ENCODE peak calls at places on chromosomes 5 and 9, in nine cellular contexts. One of them, this sample, is unnamed.

GRCh38 chr9:15308511-15308910 is 1.5 kb upstream of the TTC39B start:
- DNase-seq in WTC11: no peak
- DNase-seq in activated naive CD8-positive, alpha-beta T cell treated with anti-CD3 and anti-CD28 coated beads for 36 hours: no peak
- DNase-seq in activated CD8-positive, alpha-beta memory T cell treated with anti-CD3 and anti-CD28 coated beads for 4 hours: no peak
- DNase-seq in brain microvascular endothelial cell: peak
- DNase-seq in kidney epithelial cell: no peak
- DNase-seq in MG63: peak
- DNase-seq in DMS153: no peak
- DNase-seq in IMR-90: peak
- DNase-seq in this sample: no peak

GRCh38 chr5:177607452-177608192 is 7.7 kb downstream of the B4GALT7 start:
- DNase-seq in activated naive CD8-positive, alpha-beta T cell treated with anti-CD3 and anti-CD28 coated beads for 36 hours: peak
- DNase-seq in MG63: peak
- DNase-seq in IMR-90: peak
- DNase-seq in DMS153: peak
- DNase-seq in WTC11: peak
- DNase-seq in kidney epithelial cell: peak
- DNase-seq in activated CD8-positive, alpha-beta memory T cell treated with anti-CD3 and anti-CD28 coated beads for 4 hours: no peak
- DNase-seq in brain microvascular endothelial cell: peak
- DNase-seq in this sample: no peak

GRCh38 chr9:133714606-133715294 is 23.4 kb downstream of the SARDH start:
- DNase-seq in brain microvascular endothelial cell: peak
- DNase-seq in MG63: no peak
- DNase-seq in activated CD8-positive, alpha-beta memory T cell treated with anti-CD3 and anti-CD28 coated beads for 4 hours: no peak
- DNase-seq in WTC11: no peak
- DNase-seq in IMR-90: peak
- DNase-seq in activated naive CD8-positive, alpha-beta T cell treated with anti-CD3 and anti-CD28 coated beads for 36 hours: no peak
- DNase-seq in kidney epithelial cell: no peak
- DNase-seq in DMS153: no peak
- DNase-seq in this sample: no peak

GRCh38 chr5:34817558-34818351 is 21.2 kb upstream of the TTC23L start:
- DNase-seq in brain microvascular endothelial cell: peak
- DNase-seq in activated naive CD8-positive, alpha-beta T cell treated with anti-CD3 and anti-CD28 coated beads for 36 hours: no peak
- DNase-seq in MG63: no peak
- DNase-seq in IMR-90: no peak
- DNase-seq in kidney epithelial cell: no peak
- DNase-seq in DMS153: no peak
- DNase-seq in activated CD8-positive, alpha-beta memory T cell treated with anti-CD3 and anti-CD28 coated beads for 4 hours: no peak
- DNase-seq in WTC11: no peak
- DNase-seq in this sample: no peak

GRCh38 chr9:129446828-129447550 is 173.9 kb downstream of the C9orf50 start:
- DNase-seq in IMR-90: no peak
- DNase-seq in activated CD8-positive, alpha-beta memory T cell treated with anti-CD3 and anti-CD28 coated beads for 4 hours: no peak
- DNase-seq in WTC11: no peak
- DNase-seq in MG63: no peak
- DNase-seq in kidney epithelial cell: no peak
- DNase-seq in activated naive CD8-positive, alpha-beta T cell treated with anti-CD3 and anti-CD28 coated beads for 36 hours: no peak
- DNase-seq in brain microvascular endothelial cell: no peak
- DNase-seq in DMS153: peak
- DNase-seq in this sample: no peak

GRCh38 chr5:72280655-72281069 is 39.4 kb downstream of the MRPS27 start:
- DNase-seq in DMS153: no peak
- DNase-seq in IMR-90: peak
- DNase-seq in brain microvascular endothelial cell: peak
- DNase-seq in activated CD8-positive, alpha-beta memory T cell treated with anti-CD3 and anti-CD28 coated beads for 4 hours: no peak
- DNase-seq in activated naive CD8-positive, alpha-beta T cell treated with anti-CD3 and anti-CD28 coated beads for 36 hours: no peak
- DNase-seq in kidney epithelial cell: no peak
- DNase-seq in MG63: peak
- DNase-seq in WTC11: no peak
- DNase-seq in this sample: no peak

GRCh38 chr9:92444841-92445240 is 20.6 kb upstream of the OMD start:
- DNase-seq in brain microvascular endothelial cell: no peak
- DNase-seq in kidney epithelial cell: no peak
- DNase-seq in MG63: no peak
- DNase-seq in activated CD8-positive, alpha-beta memory T cell treated with anti-CD3 and anti-CD28 coated beads for 4 hours: no peak
- DNase-seq in IMR-90: no peak
- DNase-seq in DMS153: no peak
- DNase-seq in WTC11: no peak
- DNase-seq in activated naive CD8-positive, alpha-beta T cell treated with anti-CD3 and anti-CD28 coated beads for 36 hours: no peak
- DNase-seq in this sample: no peak

GRCh38 chr9:35748858-35749514 is at the start of the genes GBA2 and RGP1:
- DNase-seq in IMR-90: peak
- DNase-seq in kidney epithelial cell: no peak
- DNase-seq in WTC11: peak
- DNase-seq in activated CD8-positive, alpha-beta memory T cell treated with anti-CD3 and anti-CD28 coated beads for 4 hours: no peak
- DNase-seq in brain microvascular endothelial cell: peak
- DNase-seq in activated naive CD8-positive, alpha-beta T cell treated with anti-CD3 and anti-CD28 coated beads for 36 hours: peak
- DNase-seq in DMS153: peak
- DNase-seq in MG63: peak
- DNase-seq in this sample: peak

GRCh38 chr9:88535226-88535931 is 401 bp downstream of the NXNL2 start:
- DNase-seq in MG63: no peak
- DNase-seq in DMS153: no peak
- DNase-seq in activated CD8-positive, alpha-beta memory T cell treated with anti-CD3 and anti-CD28 coated beads for 4 hours: no peak
- DNase-seq in WTC11: peak
- DNase-seq in IMR-90: no peak
- DNase-seq in kidney epithelial cell: no peak
- DNase-seq in brain microvascular endothelial cell: no peak
- DNase-seq in activated naive CD8-positive, alpha-beta T cell treated with anti-CD3 and anti-CD28 coated beads for 36 hours: no peak
- DNase-seq in this sample: no peak

This sample was measured in NCI-H1436.